ENCODE peak calls at places on chromosomes 2 and 18, in ten cellular contexts. W, B, C, L, E, A, Q, V, O and K are unnamed samples.
A peak's percentile ranks its signal among the peaks of the same experiment; 100 is the strongest.

GRCh38 chr2:72204782-72205545 is 57.3 kb upstream of the CYP26B1 start:
- DNase-seq in W (no peak), B (no peak), C (no peak), L (peak; percentile 14), E (no peak), A (no peak), Q (no peak), V (no peak), O (no peak), K (no peak)

GRCh38 chr2:23620841-23621341 is 235.9 kb downstream of the KLHL29 start:
- DNase-seq in W (no peak), B (no peak), C (no peak), L (peak; percentile 66), E (no peak), A (no peak), Q (no peak), V (no peak), O (peak; percentile 85), K (no peak)

GRCh38 chr2:54416938-54417337 is 39.2 kb upstream of the SPTBN1 start:
- DNase-seq in W (no peak), B (no peak), C (no peak), L (no peak), E (no peak), A (no peak), Q (no peak), V (no peak), O (no peak), K (no peak)

GRCh38 chr2:44184106-44184505 is 15.4 kb downstream of the PPM1B start:
- DNase-seq in W (no peak), B (peak; percentile 27), C (no peak), L (no peak), E (no peak), A (no peak), Q (no peak), V (no peak), O (no peak), K (no peak)

GRCh38 chr2:105917688-105918087 is 173.0 kb downstream of the NCK2 start:
- DNase-seq in W (no peak), B (no peak), C (no peak), L (no peak), E (no peak), A (no peak), Q (no peak), V (no peak), O (no peak), K (no peak)

GRCh38 chr18:331231-331771 is 63.5 kb upstream of the THOC1 start:
- DNase-seq in W (no peak), B (no peak), C (no peak), L (no peak), E (no peak), A (no peak), Q (no peak), V (no peak), O (no peak), K (no peak)

GRCh38 chr2:170694316-170694715 is 20.8 kb upstream of the SP5 start:
- DNase-seq in W (no peak), B (no peak), C (no peak), L (no peak), E (no peak), A (no peak), Q (no peak), V (no peak), O (no peak), K (no peak)

GRCh38 chr2:62410926-62411456 is 95.0 kb downstream of the TMEM17 start:
- DNase-seq in W (peak; percentile 8), B (no peak), C (no peak), L (no peak), E (no peak), A (no peak), Q (no peak), V (no peak), O (no peak), K (no peak)

GRCh38 chr2:74593826-74594467 is 39.4 kb downstream of the DOK1 start:
- DNase-seq in W (no peak), B (no peak), C (no peak), L (no peak), E (no peak), A (no peak), Q (no peak), V (no peak), O (no peak), K (no peak)

GRCh38 chr2:180583441-180584140 is 396.8 kb upstream of the UBE2E3 start:
- DNase-seq in W (no peak), B (no peak), C (no peak), L (no peak), E (no peak), A (no peak), Q (no peak), V (no peak), O (no peak), K (no peak)

GRCh38 chr2:111167238-111168162 is 46.8 kb downstream of the BCL2L11 start:
- DNase-seq in W (no peak), B (peak; percentile 37), C (no peak), L (no peak), E (no peak), A (no peak), Q (no peak), V (no peak), O (no peak), K (peak; percentile 34)

GRCh38 chr2:187964742-187965141 is 326.9 kb upstream of the GULP1 start:
- DNase-seq in W (peak; percentile 65), B (no peak), C (no peak), L (no peak), E (no peak), A (no peak), Q (peak; percentile 47), V (no peak), O (no peak), K (no peak)

GRCh38 chr18:63963610-63964256 is 6.1 kb upstream of the SERPINB8 start:
- DNase-seq in W (peak; percentile 66), B (peak; percentile 33), C (peak; percentile 19), L (no peak), E (peak; percentile 44), A (peak; percentile 84), Q (peak; percentile 42), V (no peak), O (peak; percentile 69), K (no peak)

GRCh38 chr2:56448403-56448998 is 264.7 kb downstream of the CCDC85A start:
- DNase-seq in W (peak; percentile 29), B (no peak), C (no peak), L (no peak), E (no peak), A (no peak), Q (no peak), V (peak; percentile 6), O (no peak), K (no peak)

GRCh38 chr2:130846686-130847375 is 10.1 kb downstream of the ARHGEF4 start:
- DNase-seq in W (peak; percentile 83), B (no peak), C (no peak), L (no peak), E (no peak), A (no peak), Q (no peak), V (no peak), O (no peak), K (no peak)

GRCh38 chr2:69952336-69953115 is 8.9 kb downstream of the ASPRV1 start:
- DNase-seq in W (no peak), B (no peak), C (no peak), L (no peak), E (no peak), A (no peak), Q (no peak), V (peak; percentile 54), O (no peak), K (no peak)

GRCh38 chr2:181628590-181629585 is 28.0 kb downstream of the CERKL start:
- DNase-seq in W (no peak), B (no peak), C (no peak), L (no peak), E (no peak), A (no peak), Q (no peak), V (no peak), O (no peak), K (no peak)

GRCh38 chr18:55587341-55588000 is 521 bp downstream of the TCF4 start:
- DNase-seq in W (peak; percentile 45), B (peak; percentile 14), C (peak; percentile 6), L (peak; percentile 37), E (no peak), A (peak; percentile 9), Q (peak; percentile 23), V (peak; percentile 14), O (no peak), K (peak; percentile 18)

GRCh38 chr2:10864888-10865551 is 46.7 kb upstream of the KCNF1 start:
- DNase-seq in W (no peak), B (peak; percentile 74), C (no peak), L (no peak), E (no peak), A (no peak), Q (no peak), V (no peak), O (no peak), K (peak; percentile 73)

GRCh38 chr18:24703316-24703715 is 242.9 kb downstream of the HRH4 start:
- DNase-seq in W (no peak), B (no peak), C (no peak), L (no peak), E (no peak), A (no peak), Q (no peak), V (no peak), O (no peak), K (no peak)

GRCh38 chr18:39748727-39749126 is 2183.1 kb upstream of the CELF4 start:
- DNase-seq in W (no peak), B (no peak), C (no peak), L (no peak), E (no peak), A (no peak), Q (no peak), V (no peak), O (no peak), K (no peak)

GRCh38 chr2:26469092-26469710 is 8.7 kb downstream of the OTOF start:
- DNase-seq in W (peak; percentile 52), B (peak; percentile 75), C (no peak), L (no peak), E (no peak), A (peak; percentile 76), Q (peak; percentile 41), V (peak; percentile 76), O (peak; percentile 77), K (peak; percentile 80)

GRCh38 chr2:112093216-112093615 is 38.1 kb downstream of the TMEM87B start:
- DNase-seq in W (no peak), B (no peak), C (no peak), L (no peak), E (no peak), A (no peak), Q (no peak), V (no peak), O (no peak), K (no peak)

GRCh38 chr2:215973954-215974699 is 39.2 kb downstream of the MREG start:
- DNase-seq in W (peak; percentile 9), B (no peak), C (no peak), L (no peak), E (no peak), A (peak; percentile 74), Q (peak; percentile 16), V (peak; percentile 43), O (no peak), K (no peak)

GRCh38 chr2:218956039-218956438 is 3.4 kb upstream of the CDK5R2 start:
- DNase-seq in W (no peak), B (no peak), C (no peak), L (no peak), E (no peak), A (no peak), Q (no peak), V (no peak), O (no peak), K (no peak)

GRCh38 chr2:58207189-58207588 is 33.9 kb downstream of the FANCL start:
- DNase-seq in W (no peak), B (no peak), C (no peak), L (no peak), E (no peak), A (no peak), Q (no peak), V (no peak), O (no peak), K (no peak)

GRCh38 chr2:81576713-81577112 is 1272.2 kb upstream of the LRRTM1 start:
- DNase-seq in W (no peak), B (no peak), C (no peak), L (no peak), E (no peak), A (no peak), Q (no peak), V (no peak), O (no peak), K (no peak)

GRCh38 chr18:70491734-70492348 is 203.0 kb downstream of the SOCS6 start:
- DNase-seq in W (peak; percentile 59), B (peak; percentile 41), C (no peak), L (peak; percentile 18), E (no peak), A (peak; percentile 51), Q (peak; percentile 8), V (peak; percentile 14), O (peak; percentile 77), K (peak; percentile 65)